ENCODE peak calls at places on chromosomes 12 and 14, in seven cellular contexts. Q is astrocyte of the spinal cord; P is CD8-positive, alpha-beta T cell; Y is GM23248; V is transverse colon; I is HFF-Myc; D is right cardiac atrium. E is an unnamed sample.

GRCh38 chr12:108806350-108806749 is 51.0 kb downstream of the SSH1 start:
- DNase-seq in Q (no peak), P (no peak), Y (peak), V (no peak), I (no peak), D (no peak), E (peak)

GRCh38 chr12:123367511-123367910 is 2.9 kb upstream of the SBNO1 start:
- DNase-seq in Q (no peak), P (no peak), Y (no peak), V (no peak), I (no peak), D (no peak), E (no peak)

GRCh38 chr12:62576503-62576902 is 109.9 kb downstream of the MON2 start:
- DNase-seq in Q (no peak), P (no peak), Y (no peak), V (no peak), I (no peak), D (no peak), E (no peak)

GRCh38 chr12:2845280-2845679 is 10.4 kb upstream of the NRIP2 start:
- DNase-seq in Q (peak), P (no peak), Y (peak), V (no peak), I (peak), D (peak), E (peak)

GRCh38 chr14:71533396-71533795 is 398.8 kb upstream of the RGS6 start:
- DNase-seq in Q (peak), P (no peak), Y (peak), V (no peak), I (no peak), D (no peak), E (no peak)

GRCh38 chr14:52329678-52330376 is 15.7 kb downstream of the PTGER2 start:
- DNase-seq in Q (no peak), P (no peak), Y (no peak), V (no peak), I (no peak), D (no peak), E (no peak)

GRCh38 chr12:95096852-95097251 is 23.4 kb upstream of the NR2C1 start:
- DNase-seq in Q (peak), P (no peak), Y (no peak), V (no peak), I (no peak), D (no peak), E (no peak)

GRCh38 chr12:67370979-67371378 is 101.8 kb downstream of the CAND1 start:
- DNase-seq in Q (no peak), P (no peak), Y (peak), V (no peak), I (no peak), D (no peak), E (no peak)

GRCh38 chr12:96263449-96263902 is 69.3 kb downstream of the ELK3 start:
- DNase-seq in Q (peak), P (no peak), Y (no peak), V (no peak), I (no peak), D (peak), E (peak)

GRCh38 chr12:989751-990278 is 1.2 kb upstream of the ERC1 start:
- DNase-seq in Q (peak), P (no peak), Y (peak), V (peak), I (peak), D (no peak), E (peak)

GRCh38 chr12:105209091-105209490 is 26.9 kb downstream of the APPL2 start:
- DNase-seq in Q (no peak), P (no peak), Y (no peak), V (no peak), I (no peak), D (no peak), E (no peak)

GRCh38 chr14:75234173-75234855 is 44.3 kb upstream of the FOS start:
- DNase-seq in Q (peak), P (no peak), Y (peak), V (peak), I (no peak), D (peak), E (peak)

GRCh38 chr12:56299308-56299852 is 750 bp downstream of the CS start:
- DNase-seq in Q (no peak), P (no peak), Y (no peak), V (peak), I (no peak), D (no peak), E (no peak)

GRCh38 chr12:56297400-56297799 is 2.7 kb downstream of the CS start:
- DNase-seq in Q (no peak), P (no peak), Y (no peak), V (no peak), I (no peak), D (no peak), E (no peak)

GRCh38 chr12:56300644-56301464 is 724 bp upstream of the CS start:
- DNase-seq in Q (no peak), P (no peak), Y (no peak), V (no peak), I (no peak), D (no peak), E (no peak)

GRCh38 chr12:56299853-56300643 is at the start of gene CS:
- DNase-seq in Q (peak), P (peak), Y (peak), V (peak), I (peak), D (peak), E (peak)

DNA sequence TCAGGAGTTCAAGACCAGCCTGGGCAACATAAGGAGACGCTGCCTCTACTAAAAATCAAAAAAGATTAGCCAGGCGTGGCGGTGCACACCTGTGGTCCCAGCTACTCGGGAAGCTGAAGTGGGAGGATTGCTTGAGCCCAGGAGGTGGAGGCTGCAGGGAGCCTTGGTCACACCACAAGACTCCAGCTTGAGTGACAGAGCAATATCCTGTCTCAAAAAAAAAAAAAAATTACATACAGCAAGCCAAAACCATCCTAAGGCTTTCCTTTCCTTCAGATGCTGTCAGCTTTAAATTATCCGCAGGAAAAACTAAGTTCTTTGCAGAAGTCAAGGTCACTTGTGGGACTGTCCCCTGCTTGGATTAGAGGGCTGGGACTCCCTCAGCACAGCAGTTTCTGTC is 1.3 kb downstream of the CS start:
- DNase-seq in Q (no peak), P (no peak), Y (no peak), V (no peak), I (no peak), D (no peak), E (no peak)
- H3K4me3 ChIP-seq in Q (peak), P (peak), Y (peak), V (peak), I (peak), D (peak), E (no peak)

DNA sequence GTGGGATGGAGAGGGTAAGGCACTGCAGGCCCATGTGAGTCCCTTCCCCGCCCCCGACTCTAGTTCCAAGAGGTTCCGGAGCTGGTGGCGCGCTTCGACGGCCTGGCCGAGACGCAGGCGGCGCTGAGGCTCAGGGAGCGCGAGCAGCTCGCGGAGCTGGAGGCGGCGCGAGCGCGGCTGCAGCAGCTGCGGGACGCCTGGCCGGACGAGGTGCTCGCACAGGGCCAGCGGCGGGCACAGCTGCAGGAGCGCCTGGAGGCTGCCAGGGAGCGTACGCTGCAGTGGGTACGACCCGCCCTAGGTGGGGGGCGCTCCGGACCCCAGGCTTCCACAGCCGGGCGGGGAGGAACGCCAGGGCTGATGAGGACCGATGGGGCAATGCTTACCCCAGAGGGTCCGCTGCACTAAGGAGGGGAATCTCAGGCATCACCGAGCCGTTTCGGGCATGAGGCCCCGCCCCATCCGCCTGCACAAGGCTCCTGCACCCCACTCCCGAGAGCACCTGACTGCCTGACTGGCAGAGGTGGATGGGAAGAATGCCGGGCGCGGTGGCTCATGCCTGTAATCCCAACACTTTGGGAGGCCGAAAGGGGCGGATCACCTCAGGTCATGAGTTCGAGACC is 4.9 kb downstream of the CFAP73 start:
- DNase-seq in Q (no peak), P (no peak), Y (peak), V (no peak), I (no peak), D (no peak), E (peak)
- H3K4me3 ChIP-seq in Q (no peak), P (peak), Y (peak), V (no peak), I (no peak), D (no peak), E (peak)

GRCh38 chr14:34554540-34555250 is 15.2 kb upstream of the EAPP start:
- DNase-seq in Q (no peak), P (no peak), Y (peak), V (no peak), I (no peak), D (no peak), E (peak)
- H3K4me3 ChIP-seq in Q (no peak), P (no peak), Y (peak), V (no peak), I (no peak), D (no peak), E (no peak)

GRCh38 chr12:47346251-47347019 is 266.7 kb upstream of the AMIGO2 start:
- DNase-seq in Q (no peak), P (no peak), Y (no peak), V (no peak), I (no peak), D (no peak), E (no peak)

GRCh38 chr12:47348206-47348605 is 268.4 kb upstream of the AMIGO2 start:
- DNase-seq in Q (no peak), P (no peak), Y (no peak), V (no peak), I (no peak), D (no peak), E (no peak)

GRCh38 chr12:47340391-47341015 is 260.7 kb upstream of the AMIGO2 start:
- DNase-seq in Q (peak), P (no peak), Y (no peak), V (no peak), I (no peak), D (no peak), E (no peak)

GRCh38 chr12:47349102-47349769 is 269.5 kb upstream of the AMIGO2 start:
- DNase-seq in Q (no peak), P (no peak), Y (no peak), V (no peak), I (no peak), D (no peak), E (no peak)

GRCh38 chr12:47343684-47344567 is 264.2 kb upstream of the AMIGO2 start:
- DNase-seq in Q (peak), P (no peak), Y (peak), V (no peak), I (peak), D (no peak), E (peak)
- H3K4me3 ChIP-seq in Q (no peak), P (no peak), Y (no peak), V (no peak), I (no peak), D (no peak), E (no peak)